ENCODE peak calls at places on chromosomes 7 and 10, in eight cellular contexts. Y is uterus, L is spleen, X is testis, R is esophagus muscularis mucosa, U is heart left ventricle, H is adrenal gland, V is stomach. D is an unnamed sample.

GRCh38 chr10:49103761-49104160 is 11.6 kb downstream of the VSTM4 start:
- DNase-seq in H (no peak), L (no peak), V (no peak), Y (no peak), U (no peak), X (no peak), R (no peak), D (no peak)

GRCh38 chr7:52320610-52321009 is 714.8 kb upstream of the POM121L12 start:
- DNase-seq in X (no peak), H (no peak), Y (no peak), L (no peak), U (no peak), R (no peak), V (no peak), D (no peak)

GRCh38 chr7:28747854-28748253 is 210.3 kb downstream of the TRIL start:
- DNase-seq in Y (no peak), L (no peak), R (no peak), V (no peak), X (no peak), H (no peak), U (no peak), D (no peak)

GRCh38 chr7:92678291-92678920 is 88.2 kb upstream of the FAM133B start:
- DNase-seq in V (no peak), R (no peak), U (no peak), X (no peak), L (no peak), Y (no peak), H (peak; percentile 43), D (no peak)

GRCh38 chr7:15889501-15889900 is 203.0 kb upstream of the MEOX2 start:
- DNase-seq in L (no peak), U (peak; percentile 36), H (peak; percentile 28), V (no peak), R (no peak), Y (no peak), X (peak; percentile 47), D (no peak)

GRCh38 chr7:26398436-26399308 is 107.0 kb downstream of the SNX10 start:
- DNase-seq in U (peak; percentile 66), L (peak; percentile 93), H (peak; percentile 73), Y (peak; percentile 48), X (peak; percentile 73), R (no peak), V (peak; percentile 48), D (peak; percentile 94)

GRCh38 chr7:141945356-141945755 is 1.4 kb downstream of the CLEC5A start:
- DNase-seq in R (no peak), H (no peak), L (no peak), V (no peak), U (no peak), Y (no peak), X (no peak), D (no peak)

GRCh38 chr7:139574618-139575337 is 51.3 kb downstream of the CLEC2L start:
- DNase-seq in H (no peak), U (peak; percentile 39), X (no peak), Y (no peak), V (peak; percentile 15), R (no peak), L (peak; percentile 28), D (no peak)

GRCh38 chr7:101248276-101248675 is 3.4 kb upstream of the FIS1 start:
- DNase-seq in V (no peak), R (no peak), H (no peak), L (no peak), U (no peak), Y (no peak), X (no peak), D (no peak)

GRCh38 chr7:101255841-101256240 is 11.0 kb upstream of the FIS1 start:
- DNase-seq in V (no peak), X (no peak), H (no peak), L (no peak), Y (no peak), R (no peak), U (no peak), D (no peak)

GRCh38 chr7:101250324-101250723 is 5.4 kb upstream of the FIS1 start:
- DNase-seq in L (no peak), Y (no peak), X (no peak), U (no peak), V (no peak), H (no peak), R (no peak), D (no peak)

GRCh38 chr7:101251871-101252659 is 7.2 kb upstream of the FIS1 start:
- DNase-seq in X (peak; percentile 98), Y (peak; percentile 95), H (peak; percentile 98), V (peak; percentile 98), L (peak; percentile 99), R (peak; percentile 98), U (peak; percentile 98), D (peak; percentile 99)
- TF ChIP-seq POLR2A in X (no peak), Y (peak; percentile 35), H (peak; percentile 15), V (no peak), L (no peak), R (no peak), U (no peak), D (peak; percentile 71)

GRCh38 chr10:125054216-125054615 is 106.1 kb downstream of the CTBP2 start:
- DNase-seq in L (no peak), H (no peak), V (no peak), R (no peak), X (no peak), U (no peak), Y (no peak), D (no peak)
- H3K36me3 ChIP-seq in L (no peaks in the 10 kb centered on the region), H (no peaks in the 10 kb centered on the region), V (no peaks in the 10 kb centered on the region), R (no peaks in the 10 kb centered on the region), X (no peaks in the 10 kb centered on the region), U (no peaks in the 10 kb centered on the region), Y (no peaks in the 10 kb centered on the region), D (peaks cover 6% of the 10 kb centered on the region)

GRCh38 chr10:94403034-94403822 is 887 bp downstream of the TBC1D12 start:
- DNase-seq in R (no peak), U (peak; percentile 61), H (peak; percentile 70), Y (peak; percentile 33), V (peak; percentile 76), L (peak; percentile 90), X (peak; percentile 72), D (peak; percentile 92)
- TF ChIP-seq POLR2A in R (no peak), U (no peak), H (no peak), Y (no peak), V (peak; percentile 16), L (no peak), X (no peak), D (no peak)

GRCh38 chr7:37112882-37113281 is 335.8 kb downstream of the ELMO1 start:
- DNase-seq in L (no peak), U (no peak), V (no peak), R (no peak), H (peak; percentile 89), X (no peak), Y (no peak), D (peak; percentile 40)
- H3K36me3 ChIP-seq in L (no peaks in the 10 kb centered on the region), U (no peaks in the 10 kb centered on the region), V (no peaks in the 10 kb centered on the region), R (no peaks in the 10 kb centered on the region), H (no peaks in the 10 kb centered on the region), X (no peaks in the 10 kb centered on the region), Y (no peaks in the 10 kb centered on the region), D (no peaks in the 10 kb centered on the region)

GRCh38 chr10:77531441-77532001 is 106.1 kb downstream of the KCNMA1 start:
- DNase-seq in R (no peak), Y (no peak), X (no peak), H (peak; percentile 81), U (no peak), V (no peak), L (no peak), D (no peak)
- TF ChIP-seq POLR2A in R (no peak), Y (no peak), X (no peak), H (no peak), U (no peak), V (no peak), L (no peak), D (no peak)

GRCh38 chr7:158745057-158745715 is 40.6 kb upstream of the NCAPG2 start:
- DNase-seq in H (no peak), L (no peak), X (no peak), Y (no peak), R (peak; percentile 79), U (no peak), V (no peak), D (no peak)
- H3K36me3 ChIP-seq in H (no peaks in the 10 kb centered on the region), L (peaks cover 85% of the 10 kb centered on the region), X (no peaks in the 10 kb centered on the region), Y (no peaks in the 10 kb centered on the region), R (peaks cover 89% of the 10 kb centered on the region), U (no peaks in the 10 kb centered on the region), V (peaks cover 46% of the 10 kb centered on the region), D (peaks cover 63% of the 10 kb centered on the region)

GRCh38 chr7:150514748-150515222 is at the start of gene GIMAP7:
- DNase-seq in V (no peak), X (no peak), L (no peak), Y (peak; percentile 31), U (peak; percentile 35), H (peak; percentile 17), R (no peak), D (peak; percentile 21)
- TF ChIP-seq POLR2A in V (no peak), X (no peak), L (no peak), Y (peak; percentile 59), U (no peak), H (no peak), R (no peak), D (peak; percentile 70)

DNA sequence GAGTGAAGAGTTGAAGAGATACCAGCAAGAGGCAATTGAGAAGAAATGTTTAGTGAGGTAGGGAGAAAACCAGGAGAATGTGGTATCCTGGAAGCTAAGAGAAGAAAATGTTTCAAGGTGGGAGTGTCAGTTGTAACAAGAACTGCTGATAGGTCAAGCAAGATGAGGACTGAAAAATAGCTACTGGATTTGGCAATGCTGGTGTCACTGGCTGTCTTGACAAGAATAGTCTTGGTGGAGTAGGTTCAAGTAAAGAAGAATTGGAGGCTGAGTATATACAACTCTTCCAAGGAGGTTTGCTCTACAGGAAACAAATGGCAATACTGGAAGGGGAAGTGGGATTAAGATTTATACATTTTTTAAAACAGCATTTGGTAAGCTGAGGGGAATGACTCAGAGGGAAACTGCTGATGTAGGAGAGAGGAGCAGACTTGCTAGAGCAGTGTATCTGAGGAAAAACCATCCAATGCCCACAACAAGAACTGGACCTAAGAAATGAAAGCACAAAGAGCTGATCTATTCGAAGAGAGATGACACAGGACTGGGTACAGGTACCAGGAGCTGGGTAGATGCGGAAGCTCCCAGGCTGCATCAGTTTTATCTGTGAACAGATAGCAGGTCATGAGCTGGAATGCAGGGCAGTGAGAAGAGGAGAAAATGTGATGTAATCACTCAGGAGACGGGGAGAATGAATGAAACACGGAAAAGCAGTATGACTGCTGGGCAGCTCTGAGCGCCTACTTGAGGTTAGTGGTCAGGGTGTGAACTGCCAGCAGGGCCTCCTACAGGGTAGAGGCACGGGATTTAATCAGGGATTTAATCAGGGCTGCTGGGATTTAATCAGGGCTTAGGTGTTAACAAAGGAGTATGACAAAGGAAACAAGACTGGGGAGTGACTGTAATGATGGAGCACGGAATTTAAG is 34.5 kb downstream of the FAM25A start:
- DNase-seq in R (peak; percentile 57), Y (no peak), U (no peak), X (no peak), L (no peak), H (peak; percentile 18), V (no peak), D (no peak)
- H3K36me3 ChIP-seq in R (peaks cover 87% of the 10 kb centered on the region), Y (no peaks in the 10 kb centered on the region), U (no peaks in the 10 kb centered on the region), X (no peaks in the 10 kb centered on the region), L (peaks cover 100% of the 10 kb centered on the region), H (no peaks in the 10 kb centered on the region), V (peaks cover 45% of the 10 kb centered on the region), D (peaks cover 68% of the 10 kb centered on the region)

GRCh38 chr10:131195116-131195515 is 116.4 kb downstream of the TCERG1L start:
- DNase-seq in U (no peak), X (no peak), Y (no peak), L (no peak), V (peak; percentile 14), H (no peak), R (no peak), D (peak; percentile 14)
- TF ChIP-seq POLR2A in U (no peak), X (no peak), Y (no peak), L (no peak), V (no peak), H (no peak), R (no peak), D (no peak)

D was measured in upper lobe of left lung.